ENCODE peak calls at places on chromosomes 6 and 20, in eight cellular contexts. J is PC-3; S is WTC11; L is A549; V is endothelial cell; D is CD8-positive, alpha-beta T cell; R is astrocyte; K is GM13977. E is an unnamed sample.

GRCh38 chr20:46810442-46811327 is 84.0 kb upstream of the EYA2 start:
- DNase-seq in R (no peak), S (no peak), V (no peak), L (no peak), K (no peak), D (no peak), J (no peak), E (no peak)

GRCh38 chr20:5774438-5774837 is 24.2 kb downstream of the SHLD1 start:
- DNase-seq in L (no peak), J (no peak), D (no peak), R (no peak), S (no peak), K (no peak), V (no peak), E (no peak)

GRCh38 chr20:11553603-11554002 is 364.1 kb upstream of the BTBD3 start:
- DNase-seq in L (no peak), K (no peak), V (no peak), D (no peak), R (no peak), S (no peak), J (peak; percentile 54), E (no peak)

GRCh38 chr6:155647354-155647753 is 191.7 kb upstream of the NOX3 start:
- DNase-seq in L (no peak), S (no peak), R (no peak), D (no peak), J (no peak), V (no peak), K (no peak), E (no peak)

GRCh38 chr20:49866051-49866450 is 49.3 kb downstream of the SPATA2 start:
- DNase-seq in V (no peak), D (no peak), S (no peak), K (no peak), L (no peak), J (no peak), R (no peak), E (no peak)

GRCh38 chr6:126804255-126805064 is 314.0 kb upstream of the RSPO3 start:
- DNase-seq in S (no peak), V (peak; percentile 38), R (peak; percentile 20), D (no peak), L (peak; percentile 8), J (peak; percentile 63), K (peak; percentile 18), E (no peak)

GRCh38 chr6:45816674-45817297 is 198.9 kb downstream of the CLIC5 start:
- DNase-seq in L (no peak), D (no peak), V (no peak), K (no peak), J (no peak), S (no peak), R (peak; percentile 12), E (no peak)

GRCh38 chr20:22814475-22815205 is 220.5 kb upstream of the SSTR4 start:
- DNase-seq in V (no peak), L (no peak), D (no peak), R (no peak), K (no peak), J (no peak), S (no peak), E (no peak)

GRCh38 chr20:37319120-37319717 is 26.7 kb upstream of the SRC start:
- DNase-seq in D (no peak), J (no peak), V (no peak), S (no peak), R (peak; percentile 93), L (no peak), K (no peak), E (no peak)

GRCh38 chr6:56542367-56543331 is 100.0 kb downstream of the DST start:
- DNase-seq in S (peak; percentile 92), D (peak; percentile 70), L (peak; percentile 57), V (peak; percentile 78), R (peak; percentile 98), J (peak; percentile 98), K (peak; percentile 69), E (peak; percentile 75)
- TF ChIP-seq CTCF in S (no peak), D (no peak), L (no peak), V (no peak), R (no peak), J (peak; percentile 43), K (peak; percentile 42), E (peak; percentile 18)

DNA sequence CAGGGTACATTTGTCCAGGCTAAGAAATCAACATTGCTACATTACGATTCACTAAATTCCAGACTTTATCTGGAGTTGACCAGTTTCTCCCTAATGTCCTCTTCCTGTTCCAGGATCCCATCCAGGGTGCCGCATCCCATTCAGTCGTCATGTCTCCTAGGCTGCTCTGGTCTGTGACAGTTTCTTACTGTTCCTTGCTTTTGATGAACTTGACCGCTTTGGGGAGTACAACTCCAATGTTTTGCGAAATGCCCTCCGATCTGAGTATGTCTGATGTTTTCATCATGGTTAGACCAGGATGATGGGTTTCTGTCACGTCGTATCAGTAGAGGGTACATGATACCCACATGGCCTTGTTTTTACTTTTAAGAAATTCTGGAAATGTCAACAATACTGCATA is 62.2 kb downstream of the CTCFL start:
- DNase-seq in S (no peak), R (no peak), D (no peak), L (no peak), K (no peak), V (no peak), J (no peak), E (no peak)
- TF ChIP-seq CTCF in S (no peak), R (no peak), D (no peak), L (no peak), K (no peak), V (no peak), J (no peak), E (no peak)

GRCh38 chr6:3456395-3456767 is 469 bp downstream of the SLC22A23 start:
- DNase-seq in R (no peak), D (no peak), K (no peak), V (no peak), L (no peak), J (no peak), S (no peak), E (peak; percentile 15)

GRCh38 chr6:3458706-3459421 is 2.0 kb upstream of the SLC22A23 start:
- DNase-seq in K (no peak), V (no peak), D (no peak), J (no peak), S (no peak), R (no peak), L (no peak), E (no peak)

GRCh38 chr6:3455490-3456394 is 1.1 kb downstream of the SLC22A23 start:
- DNase-seq in V (peak; percentile 28), D (peak; percentile 52), J (no peak), K (peak; percentile 43), S (peak; percentile 44), L (no peak), R (no peak), E (peak; percentile 30)

GRCh38 chr6:3457710-3458605 is 1.1 kb upstream of the SLC22A23 start:
- DNase-seq in D (no peak), J (peak; percentile 69), S (peak; percentile 40), K (no peak), L (no peak), V (peak; percentile 40), R (no peak), E (no peak)

DNA sequence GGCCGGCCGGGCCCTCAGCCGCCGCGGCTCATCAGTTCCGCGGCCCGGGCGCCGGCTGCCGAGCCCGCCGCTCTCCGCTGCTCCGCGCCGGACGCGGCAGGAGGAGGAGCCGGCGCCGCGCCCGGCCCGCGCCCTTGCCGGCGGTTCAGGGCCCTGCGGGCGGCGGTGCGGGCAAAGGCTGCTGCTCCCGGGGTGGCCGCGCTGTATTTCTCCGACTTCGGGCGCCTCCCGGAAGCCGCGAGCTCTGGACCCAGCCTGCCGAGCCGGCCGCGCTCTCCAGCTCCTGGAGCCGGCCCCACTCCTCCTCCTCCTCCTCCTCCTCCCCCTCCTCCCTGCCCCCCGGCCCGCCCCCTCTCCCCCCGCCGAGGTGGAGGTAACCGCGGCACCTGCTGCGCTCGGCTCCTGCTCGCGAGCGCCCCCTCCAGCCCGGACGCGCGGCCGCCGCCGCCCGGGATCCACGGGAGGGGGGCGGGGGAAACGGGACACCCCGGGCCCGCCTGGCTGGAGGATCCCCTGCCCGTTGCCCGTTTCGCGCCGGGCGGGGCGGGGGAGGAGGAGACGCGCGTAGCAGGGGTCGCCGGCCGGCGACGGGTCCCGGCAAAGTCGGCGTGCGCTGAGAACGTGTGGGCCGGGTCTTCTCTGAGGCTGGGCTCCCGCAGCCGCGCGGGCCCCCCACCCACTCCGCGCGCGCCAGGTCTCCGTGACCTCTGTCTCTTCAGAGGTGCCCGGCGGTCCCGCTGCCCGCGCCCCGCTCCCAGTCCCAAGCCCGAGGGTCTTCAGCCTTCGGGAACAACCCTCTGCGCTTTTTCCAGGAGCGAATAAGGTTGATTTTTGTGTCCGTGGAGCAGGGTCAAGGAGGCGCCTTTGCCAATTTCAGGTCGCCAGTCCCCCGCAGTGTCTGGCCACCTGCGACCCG is at the start of gene SLC22A23:
- DNase-seq in V (peak; percentile 75), S (peak; percentile 82), L (peak; percentile 79), J (peak; percentile 84), K (peak; percentile 94), R (no peak), D (peak; percentile 83), E (peak; percentile 90)
- TF ChIP-seq CTCF in V (peak; percentile 82), S (peak; percentile 91), L (peak; percentile 71), J (peak; percentile 52), K (peak; percentile 91), R (no peak), D (peak; percentile 68), E (peak; percentile 79)

GRCh38 chr6:34855463-34855862 is 32.4 kb downstream of the TAF11 start:
- DNase-seq in R (no peak), K (no peak), L (no peak), S (peak; percentile 30), J (no peak), D (no peak), V (no peak), E (no peak)
- TF ChIP-seq CTCF in R (no peak), K (no peak), L (no peak), S (peak; percentile 54), J (peak; percentile 36), D (no peak), V (peak; percentile 22), E (peak; percentile 19)

GRCh38 chr6:5422321-5422915 is 161.1 kb downstream of the FARS2 start:
- DNase-seq in D (no peak), J (peak; percentile 72), S (peak; percentile 56), L (no peak), K (peak; percentile 20), V (peak; percentile 53), R (peak; percentile 12), E (no peak)
- TF ChIP-seq CTCF in D (no peak), J (peak; percentile 90), S (no peak), L (peak; percentile 43), K (peak; percentile 64), V (no peak), R (peak; percentile 59), E (peak; percentile 54)

E was measured in progenitor cell of endocrine pancreas.